ENCODE peak calls at places on chromosomes 16 and 17, in seven cellular contexts. One of them, this sample, is unnamed.

GRCh38 chr17:74280093-74280513 is 6.1 kb downstream of the DNAI2 start:
- DNase-seq in mesenchymal stem cell: no peak
- DNase-seq in H9: no peak
- DNase-seq in H1: no peak
- DNase-seq in IMR-90: no peak
- DNase-seq in neuronal stem cell: no peak
- DNase-seq in trophoblast cell: peak; percentile 24
- DNase-seq in this sample: no peak

GRCh38 chr17:1789936-1790335 is 28.1 kb downstream of the SERPINF1 start:
- DNase-seq in mesenchymal stem cell: no peak
- DNase-seq in H9: no peak
- DNase-seq in H1: no peak
- DNase-seq in IMR-90: no peak
- DNase-seq in neuronal stem cell: no peak
- DNase-seq in trophoblast cell: no peak
- DNase-seq in this sample: no peak

GRCh38 chr17:14940112-14940945 is 324.8 kb downstream of the PMP22 start:
- DNase-seq in mesenchymal stem cell: no peak
- DNase-seq in H9: no peak
- DNase-seq in H1: no peak
- DNase-seq in IMR-90: no peak
- DNase-seq in neuronal stem cell: no peak
- DNase-seq in trophoblast cell: no peak
- DNase-seq in this sample: no peak

GRCh38 chr17:75813081-75814020 is 28.7 kb downstream of the UNK start:
- DNase-seq in mesenchymal stem cell: no peak
- DNase-seq in H9: no peak
- DNase-seq in H1: no peak
- DNase-seq in IMR-90: no peak
- DNase-seq in neuronal stem cell: no peak
- DNase-seq in trophoblast cell: no peak
- DNase-seq in this sample: no peak

GRCh38 chr17:4945176-4945943 is 3.0 kb downstream of the PFN1 start:
- DNase-seq in mesenchymal stem cell: peak; percentile 93
- DNase-seq in H9: peak; percentile 80
- DNase-seq in H1: peak; percentile 58
- DNase-seq in IMR-90: peak; percentile 93
- DNase-seq in neuronal stem cell: no peak
- DNase-seq in trophoblast cell: peak; percentile 92
- DNase-seq in this sample: peak; percentile 86

GRCh38 chr17:142876-143784 is 5.8 kb downstream of the SCGB1C2 start:
- DNase-seq in mesenchymal stem cell: no peak
- DNase-seq in H9: no peak
- DNase-seq in H1: no peak
- DNase-seq in IMR-90: no peak
- DNase-seq in neuronal stem cell: no peak
- DNase-seq in trophoblast cell: no peak
- DNase-seq in this sample: no peak

GRCh38 chr17:76797441-76797840 is 59.5 kb downstream of the MFSD11 start:
- DNase-seq in mesenchymal stem cell: no peak
- DNase-seq in H9: peak; percentile 57
- DNase-seq in H1: no peak
- DNase-seq in IMR-90: no peak
- DNase-seq in neuronal stem cell: no peak
- DNase-seq in trophoblast cell: peak; percentile 34
- DNase-seq in this sample: peak; percentile 69

GRCh38 chr16:52680993-52681392 is 134.1 kb upstream of the TOX3 start:
- DNase-seq in mesenchymal stem cell: no peak
- DNase-seq in H9: no peak
- DNase-seq in H1: no peak
- DNase-seq in IMR-90: no peak
- DNase-seq in neuronal stem cell: no peak
- DNase-seq in trophoblast cell: no peak
- DNase-seq in this sample: no peak

GRCh38 chr16:12907670-12908233 is 6.4 kb downstream of the SHISA9 start:
- DNase-seq in mesenchymal stem cell: no peak
- DNase-seq in H9: peak; percentile 58
- DNase-seq in H1: no peak
- DNase-seq in IMR-90: no peak
- DNase-seq in neuronal stem cell: no peak
- DNase-seq in trophoblast cell: no peak
- DNase-seq in this sample: peak; percentile 82

GRCh38 chr17:72386619-72387237 is 265.9 kb downstream of the SOX9 start:
- DNase-seq in mesenchymal stem cell: no peak
- DNase-seq in H9: no peak
- DNase-seq in H1: no peak
- DNase-seq in IMR-90: no peak
- DNase-seq in neuronal stem cell: no peak
- DNase-seq in trophoblast cell: no peak
- DNase-seq in this sample: no peak

GRCh38 chr16:23835390-23836077 is at the start of gene PRKCB:
- DNase-seq in mesenchymal stem cell: peak; percentile 1
- DNase-seq in H9: peak; percentile 89
- DNase-seq in H1: peak; percentile 97
- DNase-seq in IMR-90: peak; percentile 14
- DNase-seq in neuronal stem cell: peak; percentile 90
- DNase-seq in trophoblast cell: peak; percentile 15
- DNase-seq in this sample: peak; percentile 86

GRCh38 chr17:39099686-39100293 is 51.6 kb downstream of the PLXDC1 start:
- DNase-seq in mesenchymal stem cell: peak; percentile 57
- DNase-seq in H9: no peak
- DNase-seq in H1: no peak
- DNase-seq in IMR-90: peak; percentile 62
- DNase-seq in neuronal stem cell: no peak
- DNase-seq in trophoblast cell: no peak
- DNase-seq in this sample: no peak

GRCh38 chr16:11073407-11073806 is 129.0 kb downstream of the CLEC16A start:
- DNase-seq in mesenchymal stem cell: no peak
- DNase-seq in H9: no peak
- DNase-seq in H1: no peak
- DNase-seq in IMR-90: no peak
- DNase-seq in neuronal stem cell: no peak
- DNase-seq in trophoblast cell: no peak
- DNase-seq in this sample: no peak

GRCh38 chr17:41654908-41655607 is 30.7 kb upstream of the KRT17 start:
- DNase-seq in mesenchymal stem cell: no peak
- DNase-seq in H9: no peak
- DNase-seq in H1: no peak
- DNase-seq in IMR-90: no peak
- DNase-seq in neuronal stem cell: no peak
- DNase-seq in trophoblast cell: no peak
- DNase-seq in this sample: no peak

GRCh38 chr17:50564916-50565315 is 4.4 kb downstream of the CACNA1G start:
- DNase-seq in mesenchymal stem cell: peak; percentile 59
- DNase-seq in H9: no peak
- DNase-seq in H1: no peak
- DNase-seq in IMR-90: peak; percentile 56
- DNase-seq in neuronal stem cell: no peak
- DNase-seq in trophoblast cell: peak; percentile 22
- DNase-seq in this sample: peak; percentile 45

DNA sequence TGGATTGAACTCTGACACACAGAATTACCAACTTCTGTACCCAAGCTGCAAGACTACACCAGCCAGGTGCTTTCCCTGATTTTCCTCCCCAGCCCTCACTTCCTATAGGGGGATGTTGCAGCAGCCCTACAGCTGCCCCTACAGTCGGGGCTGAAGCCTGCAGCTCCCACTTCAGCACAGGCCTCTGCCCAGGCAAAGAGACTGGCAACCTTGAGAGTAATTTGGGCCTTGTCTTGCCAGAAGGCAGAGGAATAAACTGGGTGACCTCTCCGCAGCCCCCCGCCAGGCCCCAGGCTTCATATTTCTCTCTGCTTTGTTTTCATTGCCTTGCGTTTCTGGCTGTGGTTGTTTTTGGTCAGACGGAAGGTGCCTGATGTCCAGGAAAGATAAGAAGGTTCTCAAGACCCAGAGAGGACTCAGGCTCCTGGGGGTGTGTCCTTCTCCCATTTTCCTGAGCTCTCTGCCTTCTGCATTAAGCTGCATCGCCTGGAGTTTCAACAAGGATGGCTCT is 32.0 kb downstream of the SLC6A4 start:
- DNase-seq in mesenchymal stem cell: no peak
- DNase-seq in H9: peak; percentile 81
- DNase-seq in H1: peak; percentile 56
- DNase-seq in IMR-90: no peak
- DNase-seq in neuronal stem cell: no peak
- DNase-seq in trophoblast cell: peak; percentile 87
- DNase-seq in this sample: peak; percentile 60
- H2BK120ac ChIP-seq in mesenchymal stem cell: no peak overlapping the region
- H2BK120ac ChIP-seq in H9: no peak overlapping the region
- H2BK120ac ChIP-seq in H1: no peak overlapping the region
- H2BK120ac ChIP-seq in IMR-90: no peak overlapping the region
- H2BK120ac ChIP-seq in neuronal stem cell: no peak overlapping the region
- H2BK120ac ChIP-seq in trophoblast cell: no peak overlapping the region
- H2BK120ac ChIP-seq in this sample: no peak overlapping the region

GRCh38 chr16:689175-689897 is 862 bp downstream of the WDR24 start:
- DNase-seq in mesenchymal stem cell: no peak
- DNase-seq in H9: no peak
- DNase-seq in H1: no peak
- DNase-seq in IMR-90: no peak
- DNase-seq in neuronal stem cell: no peak
- DNase-seq in trophoblast cell: no peak
- DNase-seq in this sample: no peak
- H3K18ac ChIP-seq in mesenchymal stem cell: no peak overlapping the region
- H3K18ac ChIP-seq in H9: no peak overlapping the region
- H3K18ac ChIP-seq in H1: no peak overlapping the region
- H3K18ac ChIP-seq in IMR-90: no peak overlapping the region
- H3K18ac ChIP-seq in neuronal stem cell: no peak overlapping the region
- H3K18ac ChIP-seq in trophoblast cell: peak overlapping the region; percentile 4
- H3K18ac ChIP-seq in this sample: no peak overlapping the region

GRCh38 chr16:9226924-9227323 is 135.5 kb downstream of the HAPSTR1 start:
- DNase-seq in mesenchymal stem cell: no peak
- DNase-seq in H9: no peak
- DNase-seq in H1: no peak
- DNase-seq in IMR-90: no peak
- DNase-seq in neuronal stem cell: no peak
- DNase-seq in trophoblast cell: no peak
- DNase-seq in this sample: no peak

GRCh38 chr16:9219811-9220210 is 128.4 kb downstream of the HAPSTR1 start:
- DNase-seq in mesenchymal stem cell: no peak
- DNase-seq in H9: no peak
- DNase-seq in H1: no peak
- DNase-seq in IMR-90: no peak
- DNase-seq in neuronal stem cell: peak; percentile 4
- DNase-seq in trophoblast cell: no peak
- DNase-seq in this sample: no peak

GRCh38 chr16:9225527-9226316 is 134.3 kb downstream of the HAPSTR1 start:
- DNase-seq in mesenchymal stem cell: no peak
- DNase-seq in H9: peak; percentile 72
- DNase-seq in H1: no peak
- DNase-seq in IMR-90: no peak
- DNase-seq in neuronal stem cell: peak; percentile 9
- DNase-seq in trophoblast cell: no peak
- DNase-seq in this sample: peak; percentile 59
- H2BK120ac ChIP-seq in mesenchymal stem cell: no peak overlapping the region
- H2BK120ac ChIP-seq in H9: no peak overlapping the region
- H2BK120ac ChIP-seq in H1: no peak overlapping the region
- H2BK120ac ChIP-seq in IMR-90: no peak overlapping the region
- H2BK120ac ChIP-seq in neuronal stem cell: no peak overlapping the region
- H2BK120ac ChIP-seq in trophoblast cell: no peak overlapping the region
- H2BK120ac ChIP-seq in this sample: no peak overlapping the region

DNA sequence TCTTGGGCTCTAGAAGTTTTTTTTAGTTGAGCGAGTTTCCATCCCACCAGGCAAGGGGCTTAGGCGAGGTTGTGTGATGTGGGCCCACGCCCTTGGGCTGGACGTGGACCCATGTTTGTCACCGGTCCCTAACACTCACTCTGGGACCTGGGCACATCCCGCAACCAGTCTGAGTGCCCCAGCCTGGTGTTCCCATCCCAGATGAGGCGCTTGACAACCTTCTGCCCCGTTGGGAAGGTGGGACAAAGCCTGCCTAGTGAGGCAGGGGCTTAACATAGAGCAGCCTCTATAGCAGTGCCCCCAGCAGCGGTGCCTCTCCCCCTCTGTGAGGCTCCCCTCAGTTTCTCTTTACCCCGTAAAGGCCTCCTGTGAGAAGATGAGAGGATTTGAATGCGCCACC is 22.5 kb downstream of the CMIP start:
- DNase-seq in mesenchymal stem cell: no peak
- DNase-seq in H9: no peak
- DNase-seq in H1: no peak
- DNase-seq in IMR-90: no peak
- DNase-seq in neuronal stem cell: no peak
- DNase-seq in trophoblast cell: no peak
- DNase-seq in this sample: no peak
- H3K18ac ChIP-seq in mesenchymal stem cell: no peak overlapping the region
- H3K18ac ChIP-seq in H9: no peak overlapping the region
- H3K18ac ChIP-seq in H1: no peak overlapping the region
- H3K18ac ChIP-seq in IMR-90: no peak overlapping the region
- H3K18ac ChIP-seq in neuronal stem cell: peak overlapping the region; percentile 38
- H3K18ac ChIP-seq in trophoblast cell: peak overlapping the region; percentile 10
- H3K18ac ChIP-seq in this sample: no peak overlapping the region

GRCh38 chr16:74926832-74927231 is 58.1 kb downstream of the WDR59 start:
- DNase-seq in mesenchymal stem cell: no peak
- DNase-seq in H9: no peak
- DNase-seq in H1: no peak
- DNase-seq in IMR-90: no peak
- DNase-seq in neuronal stem cell: no peak
- DNase-seq in trophoblast cell: no peak
- DNase-seq in this sample: no peak

GRCh38 chr16:74931445-74931844 is 53.5 kb downstream of the WDR59 start:
- DNase-seq in mesenchymal stem cell: no peak
- DNase-seq in H9: no peak
- DNase-seq in H1: no peak
- DNase-seq in IMR-90: no peak
- DNase-seq in neuronal stem cell: no peak
- DNase-seq in trophoblast cell: no peak
- DNase-seq in this sample: no peak

GRCh38 chr16:74923766-74924460 is 61.0 kb downstream of the WDR59 start:
- DNase-seq in mesenchymal stem cell: no peak
- DNase-seq in H9: no peak
- DNase-seq in H1: no peak
- DNase-seq in IMR-90: no peak
- DNase-seq in neuronal stem cell: no peak
- DNase-seq in trophoblast cell: no peak
- DNase-seq in this sample: no peak

GRCh38 chr16:74929636-74930035 is 55.3 kb downstream of the WDR59 start:
- DNase-seq in mesenchymal stem cell: no peak
- DNase-seq in H9: no peak
- DNase-seq in H1: no peak
- DNase-seq in IMR-90: no peak
- DNase-seq in neuronal stem cell: no peak
- DNase-seq in trophoblast cell: no peak
- DNase-seq in this sample: no peak
- H2BK120ac ChIP-seq in mesenchymal stem cell: no peak overlapping the region
- H2BK120ac ChIP-seq in H9: no peak overlapping the region
- H2BK120ac ChIP-seq in H1: no peak overlapping the region
- H2BK120ac ChIP-seq in IMR-90: no peak overlapping the region
- H2BK120ac ChIP-seq in neuronal stem cell: no peak overlapping the region
- H2BK120ac ChIP-seq in trophoblast cell: no peak overlapping the region
- H2BK120ac ChIP-seq in this sample: no peak overlapping the region